ENCODE peak calls at places on chromosomes 16 and 17, in seven cellular contexts. One of them, this sample, is unnamed.

GRCh38 chr16:66427871-66428681 is 981 bp downstream of the BEAN1 start:
- DNase-seq in OCI-LY7: no peak
- DNase-seq in SK-N-SH: peak
- DNase-seq in GM23338: peak
- DNase-seq in hepatocyte: peak
- DNase-seq in PC-3: no peak
- DNase-seq in neural progenitor cell: peak
- DNase-seq in this sample: peak

GRCh38 chr16:53872248-53873221 is 168.6 kb downstream of the FTO start:
- DNase-seq in OCI-LY7: no peak
- DNase-seq in SK-N-SH: no peak
- DNase-seq in GM23338: no peak
- DNase-seq in hepatocyte: no peak
- DNase-seq in PC-3: no peak
- DNase-seq in neural progenitor cell: no peak
- DNase-seq in this sample: peak

GRCh38 chr17:48799069-48799710 is 17.8 kb downstream of the TTLL6 start:
- DNase-seq in OCI-LY7: no peak
- DNase-seq in SK-N-SH: no peak
- DNase-seq in GM23338: no peak
- DNase-seq in hepatocyte: peak
- DNase-seq in PC-3: no peak
- DNase-seq in neural progenitor cell: no peak
- DNase-seq in this sample: no peak

GRCh38 chr16:81996664-81997529 is 14.4 kb downstream of the SDR42E1 start:
- DNase-seq in OCI-LY7: peak
- DNase-seq in SK-N-SH: no peak
- DNase-seq in GM23338: peak
- DNase-seq in hepatocyte: peak
- DNase-seq in PC-3: peak
- DNase-seq in neural progenitor cell: peak
- DNase-seq in this sample: peak

GRCh38 chr17:28741358-28742349 is 2.2 kb upstream of the TRAF4 start:
- DNase-seq in OCI-LY7: peak
- DNase-seq in SK-N-SH: no peak
- DNase-seq in GM23338: no peak
- DNase-seq in hepatocyte: peak
- DNase-seq in PC-3: no peak
- DNase-seq in neural progenitor cell: no peak
- DNase-seq in this sample: no peak

GRCh38 chr17:31627960-31628359 is 231.1 kb downstream of the COPRS start:
- DNase-seq in OCI-LY7: no peak
- DNase-seq in SK-N-SH: no peak
- DNase-seq in GM23338: no peak
- DNase-seq in hepatocyte: no peak
- DNase-seq in PC-3: peak
- DNase-seq in neural progenitor cell: no peak
- DNase-seq in this sample: peak

GRCh38 chr17:58166682-58167081 is at the start of gene OR4D2:
- DNase-seq in OCI-LY7: no peak
- DNase-seq in SK-N-SH: no peak
- DNase-seq in GM23338: no peak
- DNase-seq in hepatocyte: no peak
- DNase-seq in PC-3: no peak
- DNase-seq in neural progenitor cell: no peak
- DNase-seq in this sample: no peak

GRCh38 chr17:71632328-71632727 is 488.5 kb upstream of the SOX9 start:
- DNase-seq in OCI-LY7: no peak
- DNase-seq in SK-N-SH: no peak
- DNase-seq in GM23338: no peak
- DNase-seq in hepatocyte: no peak
- DNase-seq in PC-3: peak
- DNase-seq in neural progenitor cell: no peak
- DNase-seq in this sample: peak

GRCh38 chr17:8534498-8535188 is 95.9 kb downstream of the MYH10 start:
- DNase-seq in OCI-LY7: no peak
- DNase-seq in SK-N-SH: no peak
- DNase-seq in GM23338: no peak
- DNase-seq in hepatocyte: no peak
- DNase-seq in PC-3: no peak
- DNase-seq in neural progenitor cell: no peak
- DNase-seq in this sample: no peak
- H3K4me2 ChIP-seq in OCI-LY7: no peak
- H3K4me2 ChIP-seq in SK-N-SH: no peak
- H3K4me2 ChIP-seq in GM23338: no peak
- H3K4me2 ChIP-seq in hepatocyte: no peak
- H3K4me2 ChIP-seq in PC-3: no peak
- H3K4me2 ChIP-seq in neural progenitor cell: no peak
- H3K4me2 ChIP-seq in this sample: no peak

DNA sequence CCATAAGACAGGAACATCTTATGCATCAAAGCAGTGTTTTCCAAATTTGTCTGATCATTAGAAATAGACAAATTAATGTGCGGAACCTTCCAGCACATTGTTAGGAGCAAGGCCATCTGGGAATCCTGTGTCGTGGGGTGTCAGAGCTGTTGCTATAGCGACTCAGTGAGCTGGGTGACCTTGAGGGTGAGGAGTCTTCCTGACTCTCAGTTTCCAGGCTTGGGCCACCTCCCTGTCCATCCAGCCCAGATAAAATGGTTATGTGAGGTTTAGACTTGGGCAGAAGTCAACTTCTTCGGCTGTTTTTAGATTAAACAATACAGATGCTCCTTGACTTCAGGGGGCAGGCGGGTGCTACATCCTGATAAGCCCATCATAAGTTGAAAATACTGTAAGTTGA is 20.6 kb downstream of the MT1X start:
- DNase-seq in OCI-LY7: no peak
- DNase-seq in SK-N-SH: no peak
- DNase-seq in GM23338: no peak
- DNase-seq in hepatocyte: no peak
- DNase-seq in PC-3: no peak
- DNase-seq in neural progenitor cell: no peak
- DNase-seq in this sample: no peak
- H2AFZ ChIP-seq in OCI-LY7: peak
- H2AFZ ChIP-seq in SK-N-SH: peak
- H2AFZ ChIP-seq in GM23338: peak
- H2AFZ ChIP-seq in hepatocyte: no peak
- H2AFZ ChIP-seq in PC-3: no peak
- H2AFZ ChIP-seq in neural progenitor cell: no peak
- H2AFZ ChIP-seq in this sample: peak

GRCh38 chr17:39327109-39327508 is 74.3 kb downstream of the FBXL20 start:
- DNase-seq in OCI-LY7: no peak
- DNase-seq in SK-N-SH: no peak
- DNase-seq in GM23338: no peak
- DNase-seq in hepatocyte: no peak
- DNase-seq in PC-3: no peak
- DNase-seq in neural progenitor cell: no peak
- DNase-seq in this sample: no peak

GRCh38 chr17:39328815-39329214 is 72.6 kb downstream of the FBXL20 start:
- DNase-seq in OCI-LY7: no peak
- DNase-seq in SK-N-SH: no peak
- DNase-seq in GM23338: no peak
- DNase-seq in hepatocyte: no peak
- DNase-seq in PC-3: no peak
- DNase-seq in neural progenitor cell: no peak
- DNase-seq in this sample: no peak

DNA sequence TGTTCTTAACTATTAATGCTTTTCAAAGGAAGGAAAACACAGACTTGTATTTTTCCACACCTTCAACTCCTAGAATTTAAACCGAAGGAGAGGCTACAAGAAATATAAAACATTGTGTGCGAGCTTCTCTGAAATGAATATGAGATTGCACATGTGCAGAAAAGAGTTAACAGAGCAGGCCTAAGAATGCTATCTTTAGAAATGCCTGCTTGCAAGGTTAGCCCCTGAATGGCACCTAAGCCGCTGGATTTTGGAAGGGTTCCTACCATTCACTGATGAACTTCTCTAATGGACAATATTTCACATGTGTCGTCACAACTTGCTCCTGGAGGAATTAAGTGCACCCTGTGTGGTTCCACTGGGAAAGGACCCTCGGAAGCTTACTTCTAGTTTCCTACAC is 69.3 kb downstream of the FBXL20 start:
- DNase-seq in OCI-LY7: no peak
- DNase-seq in SK-N-SH: no peak
- DNase-seq in GM23338: no peak
- DNase-seq in hepatocyte: no peak
- DNase-seq in PC-3: no peak
- DNase-seq in neural progenitor cell: no peak
- DNase-seq in this sample: no peak
- TF ChIP-seq EZH2phosphoT487 in OCI-LY7: no peak
- TF ChIP-seq EZH2phosphoT487 in SK-N-SH: no peak
- TF ChIP-seq EZH2phosphoT487 in GM23338: no peak
- TF ChIP-seq EZH2phosphoT487 in hepatocyte: no peak
- TF ChIP-seq EZH2phosphoT487 in PC-3: no peak
- TF ChIP-seq EZH2phosphoT487 in neural progenitor cell: no peak
- TF ChIP-seq EZH2phosphoT487 in this sample: no peak

GRCh38 chr17:850086-850827 is 68.1 kb downstream of the MRM3 start:
- DNase-seq in OCI-LY7: no peak
- DNase-seq in SK-N-SH: no peak
- DNase-seq in GM23338: no peak
- DNase-seq in hepatocyte: no peak
- DNase-seq in PC-3: no peak
- DNase-seq in neural progenitor cell: no peak
- DNase-seq in this sample: no peak

GRCh38 chr17:848402-848801 is 66.2 kb downstream of the MRM3 start:
- DNase-seq in OCI-LY7: no peak
- DNase-seq in SK-N-SH: no peak
- DNase-seq in GM23338: no peak
- DNase-seq in hepatocyte: no peak
- DNase-seq in PC-3: no peak
- DNase-seq in neural progenitor cell: no peak
- DNase-seq in this sample: no peak

GRCh38 chr17:850828-851759 is 68.9 kb downstream of the MRM3 start:
- DNase-seq in OCI-LY7: no peak
- DNase-seq in SK-N-SH: peak
- DNase-seq in GM23338: no peak
- DNase-seq in hepatocyte: no peak
- DNase-seq in PC-3: no peak
- DNase-seq in neural progenitor cell: peak
- DNase-seq in this sample: peak

GRCh38 chr17:851986-852385 is 69.8 kb downstream of the MRM3 start:
- DNase-seq in OCI-LY7: no peak
- DNase-seq in SK-N-SH: no peak
- DNase-seq in GM23338: no peak
- DNase-seq in hepatocyte: no peak
- DNase-seq in PC-3: no peak
- DNase-seq in neural progenitor cell: no peak
- DNase-seq in this sample: no peak

DNA sequence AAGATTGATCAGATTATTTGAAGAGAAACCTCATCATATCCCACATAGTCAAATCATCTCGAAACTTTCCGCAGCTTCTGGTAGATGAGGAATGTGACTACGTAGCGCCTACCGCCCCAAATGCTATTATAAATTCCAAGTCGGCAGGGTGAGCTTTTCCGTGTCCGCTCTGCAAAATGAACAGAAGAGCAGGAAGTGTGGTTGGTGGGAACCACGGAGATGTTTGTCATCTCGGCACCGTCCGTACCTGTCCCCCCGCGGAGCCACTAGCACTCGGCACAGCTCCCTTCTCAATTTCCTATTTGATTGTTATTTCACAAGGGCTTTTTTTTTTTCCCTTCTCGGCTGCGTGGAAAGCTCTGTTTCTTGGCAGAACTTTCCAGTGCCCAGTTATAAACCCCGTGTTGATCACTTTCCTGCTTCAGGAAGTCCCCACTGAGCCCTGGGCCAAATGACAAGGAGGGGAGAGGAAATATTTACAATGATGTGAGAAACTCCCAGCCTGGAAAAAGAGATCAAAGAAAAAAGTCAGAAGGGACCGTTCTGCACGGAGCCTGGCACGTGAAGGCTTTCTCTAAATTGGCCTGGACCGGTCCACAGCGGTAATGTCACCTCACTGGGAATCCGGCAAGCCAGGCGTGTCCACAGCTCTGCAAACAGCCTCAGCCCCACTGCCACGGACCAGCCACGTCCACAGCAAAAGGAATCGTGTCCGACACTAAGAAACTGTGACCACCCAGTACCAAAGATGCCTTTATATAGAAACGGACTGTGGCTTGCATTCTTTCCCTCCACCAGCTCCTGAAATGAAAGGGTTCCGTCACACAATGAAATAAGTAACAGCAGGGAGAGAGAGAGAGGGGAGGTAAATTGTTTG is 65.0 kb downstream of the MRM3 start:
- DNase-seq in OCI-LY7: no peak
- DNase-seq in SK-N-SH: no peak
- DNase-seq in GM23338: no peak
- DNase-seq in hepatocyte: no peak
- DNase-seq in PC-3: peak
- DNase-seq in neural progenitor cell: peak
- DNase-seq in this sample: peak
- H3K4me2 ChIP-seq in OCI-LY7: no peak
- H3K4me2 ChIP-seq in SK-N-SH: no peak
- H3K4me2 ChIP-seq in GM23338: no peak
- H3K4me2 ChIP-seq in hepatocyte: peak
- H3K4me2 ChIP-seq in PC-3: peak
- H3K4me2 ChIP-seq in neural progenitor cell: peak
- H3K4me2 ChIP-seq in this sample: peak

DNA sequence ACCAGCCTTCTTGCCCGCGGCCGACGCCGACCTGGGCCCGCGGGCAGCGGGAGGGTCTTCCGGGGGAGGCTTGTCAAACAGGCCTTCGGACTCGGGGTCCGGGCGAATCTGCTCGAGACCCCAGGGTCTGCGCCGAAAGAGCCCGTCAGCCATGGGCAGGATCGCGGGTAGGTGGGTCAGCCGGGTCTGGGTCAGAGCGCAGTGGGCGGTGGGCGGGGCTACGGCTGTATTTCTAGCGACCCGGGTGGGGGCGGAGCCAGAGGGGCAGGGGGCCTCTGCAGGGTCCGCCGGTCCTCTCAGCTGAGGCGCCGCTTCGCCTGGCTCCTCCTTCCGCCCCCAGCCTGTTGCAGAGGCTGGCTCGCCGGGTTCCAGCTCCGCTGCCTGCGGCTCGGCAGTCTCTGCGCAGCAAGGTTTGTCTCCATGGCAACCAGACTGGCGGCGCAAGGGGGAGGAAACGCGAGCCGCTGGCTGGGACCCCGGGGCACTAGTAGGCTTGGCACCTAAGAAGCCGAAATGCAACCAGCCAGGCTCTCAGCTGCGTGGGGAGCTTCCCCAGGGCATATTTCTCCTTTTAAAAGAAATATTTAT is 14.5 kb downstream of the MIS12 start:
- DNase-seq in OCI-LY7: peak
- DNase-seq in SK-N-SH: peak
- DNase-seq in GM23338: peak
- DNase-seq in hepatocyte: peak
- DNase-seq in PC-3: peak
- DNase-seq in neural progenitor cell: peak
- DNase-seq in this sample: peak
- H2AFZ ChIP-seq in OCI-LY7: no peak
- H2AFZ ChIP-seq in SK-N-SH: peak
- H2AFZ ChIP-seq in GM23338: peak
- H2AFZ ChIP-seq in hepatocyte: peak
- H2AFZ ChIP-seq in PC-3: peak
- H2AFZ ChIP-seq in neural progenitor cell: peak
- H2AFZ ChIP-seq in this sample: peak